ENCODE peak calls at places on chromosomes 13 and 19, in ten cellular contexts. F is HEK293T; R is GF-D8; U is T1000; X is T-helper 17 cell; E is NCI-H1092; M is upper lobe of right lung; T is naive B cell; H is prostate gland; N is activated T-helper 1 cell treated with anti-CD3 and anti-CD28 coated beads, Interleukin-12 subunit alpha, Interleukin-12 subunit beta, Interleukin-2, Interleukin-4 antibody, amounts not matched to agents 30 ng/mL and 10 ng/mL and 1 ng/mL, durations not matched to agents 14 hours and 24 hours and 36 hours. K is an unnamed sample.

GRCh38 chr13:41059466-41059865 is 1.8 kb upstream of the WBP4 start:
- DNase-seq in F (no peak), R (no peak), U (no peak), X (no peak), E (no peak), M (no peak), T (no peak), H (no peak), N (no peak), K (no peak)

GRCh38 chr19:37977992-37978391 is 71.0 kb downstream of the SIPA1L3 start:
- DNase-seq in F (no peak), R (no peak), U (no peak), X (no peak), E (no peak), M (peak), T (peak), H (no peak), N (no peak), K (no peak)

GRCh38 chr19:46972301-46972700 is 47.3 kb upstream of the NPAS1 start:
- DNase-seq in F (no peak), R (no peak), U (no peak), X (no peak), E (no peak), M (no peak), T (no peak), H (no peak), N (no peak), K (no peak)

GRCh38 chr19:53101518-53101917 is 1.7 kb downstream of the ZNF160 start:
- DNase-seq in F (no peak), R (peak), U (no peak), X (no peak), E (no peak), M (no peak), T (no peak), H (no peak), N (no peak), K (no peak)

GRCh38 chr19:2194513-2195078 is 30.9 kb downstream of the DOT1L start:
- DNase-seq in F (no peak), R (no peak), U (no peak), X (no peak), E (no peak), M (no peak), T (no peak), H (no peak), N (no peak), K (no peak)

GRCh38 chr13:76638160-76638559 is 248.0 kb downstream of the KCTD12 start:
- DNase-seq in F (no peak), R (no peak), U (no peak), X (no peak), E (no peak), M (no peak), T (no peak), H (no peak), N (no peak), K (no peak)

GRCh38 chr13:62704795-62705329 is 1289.2 kb upstream of the PCDH20 start:
- DNase-seq in F (peak), R (no peak), U (no peak), X (no peak), E (peak), M (no peak), T (no peak), H (no peak), N (no peak), K (no peak)

GRCh38 chr13:83878691-83879410 is 3.4 kb downstream of the SLITRK1 start:
- DNase-seq in F (no peak), R (no peak), U (no peak), X (no peak), E (no peak), M (no peak), T (no peak), H (no peak), N (no peak), K (no peak)

GRCh38 chr13:50928088-50928487 is 18.5 kb downstream of the RNASEH2B start:
- DNase-seq in F (no peak), R (no peak), U (no peak), X (no peak), E (no peak), M (no peak), T (no peak), H (no peak), N (no peak), K (no peak)

GRCh38 chr13:106100261-106100919 is 435.1 kb downstream of the EFNB2 start:
- DNase-seq in F (no peak), R (no peak), U (no peak), X (no peak), E (no peak), M (no peak), T (no peak), H (no peak), N (no peak), K (no peak)

GRCh38 chr19:18419195-18419698 is at the start of gene SSBP4:
- DNase-seq in F (peak), R (peak), U (peak), X (peak), E (peak), M (peak), T (peak), H (peak), N (peak), K (no peak)

GRCh38 chr19:1417145-1417544 is 9.8 kb downstream of the DAZAP1 start:
- DNase-seq in F (no peak), R (no peak), U (no peak), X (no peak), E (no peak), M (no peak), T (no peak), H (no peak), N (no peak), K (no peak)

GRCh38 chr19:12156254-12157058 is at the start of gene ZNF625:
- DNase-seq in F (no peak), R (peak), U (peak), X (no peak), E (peak), M (peak), T (peak), H (peak), N (peak), K (peak)

GRCh38 chr13:111269508-111269907 is 50.9 kb upstream of the TEX29 start:
- DNase-seq in F (no peak), R (no peak), U (no peak), X (no peak), E (no peak), M (no peak), T (no peak), H (no peak), N (no peak), K (no peak)

GRCh38 chr19:38564981-38565685 is 52.6 kb downstream of the MAP4K1 start:
- DNase-seq in F (no peak), R (no peak), U (no peak), X (no peak), E (no peak), M (peak), T (peak), H (no peak), N (no peak), K (no peak)

GRCh38 chr19:51693819-51694218 is 689 bp downstream of the SPACA6 start:
- DNase-seq in F (no peak), R (no peak), U (no peak), X (no peak), E (no peak), M (no peak), T (no peak), H (no peak), N (no peak), K (no peak)

GRCh38 chr13:112506046-112506445 is 81.9 kb downstream of the TUBGCP3 start:
- DNase-seq in F (no peak), R (no peak), U (no peak), X (no peak), E (no peak), M (no peak), T (no peak), H (no peak), N (no peak), K (no peak)

GRCh38 chr13:24215732-24216131 is 55.2 kb downstream of the SPATA13 start:
- DNase-seq in F (no peak), R (no peak), U (no peak), X (no peak), E (no peak), M (no peak), T (no peak), H (peak), N (no peak), K (no peak)

GRCh38 chr13:112877976-112878955 is 90.7 kb upstream of the MCF2L start:
- DNase-seq in F (no peak), R (no peak), U (no peak), X (no peak), E (no peak), M (no peak), T (no peak), H (no peak), N (no peak), K (no peak)

GRCh38 chr19:16649734-16650133 is 10.2 kb downstream of the SMIM7 start:
- DNase-seq in F (no peak), R (peak), U (no peak), X (no peak), E (peak), M (no peak), T (no peak), H (no peak), N (no peak), K (peak)

GRCh38 chr13:109500146-109500773 is 286.1 kb downstream of the IRS2 start:
- DNase-seq in F (peak), R (no peak), U (no peak), X (no peak), E (peak), M (no peak), T (no peak), H (no peak), N (no peak), K (no peak)

GRCh38 chr19:38506723-38507550 is 73.4 kb downstream of the RYR1 start:
- DNase-seq in F (peak), R (no peak), U (no peak), X (peak), E (no peak), M (peak), T (peak), H (no peak), N (peak), K (no peak)

GRCh38 chr13:92727118-92727517 is 499.5 kb upstream of the GPC6 start:
- DNase-seq in F (no peak), R (no peak), U (no peak), X (no peak), E (no peak), M (no peak), T (no peak), H (no peak), N (no peak), K (no peak)

GRCh38 chr19:13884726-13885591 is 8.0 kb downstream of the NANOS3 start:
- DNase-seq in F (no peak), R (no peak), U (no peak), X (no peak), E (no peak), M (no peak), T (no peak), H (peak), N (no peak), K (peak)

GRCh38 chr13:45055198-45055901 is 65.0 kb upstream of the GTF2F2 start:
- DNase-seq in F (no peak), R (no peak), U (no peak), X (no peak), E (no peak), M (no peak), T (no peak), H (no peak), N (peak), K (no peak)

GRCh38 chr19:31499826-31500539 is 150.7 kb upstream of the TSHZ3 start:
- DNase-seq in F (no peak), R (no peak), U (no peak), X (no peak), E (no peak), M (no peak), T (no peak), H (peak), N (no peak), K (no peak)

GRCh38 chr19:793775-794174 is 3.5 kb upstream of the PTBP1 start:
- DNase-seq in F (no peak), R (no peak), U (no peak), X (no peak), E (no peak), M (no peak), T (no peak), H (no peak), N (no peak), K (no peak)

GRCh38 chr19:32453736-32454135 is 48.2 kb downstream of the DPY19L3 start:
- DNase-seq in F (no peak), R (no peak), U (no peak), X (no peak), E (no peak), M (no peak), T (no peak), H (no peak), N (no peak), K (no peak)

GRCh38 chr13:40272776-40273139 is 393.7 kb downstream of the FOXO1 start:
- DNase-seq in F (no peak), R (no peak), U (no peak), X (no peak), E (no peak), M (no peak), T (no peak), H (no peak), N (no peak), K (no peak)

K was measured in DMS79.